ENCODE peak calls at places on chromosomes 6 and 20, in seven cellular contexts. C, L, M, T, X, R and Z are unnamed samples.
A peak's percentile ranks its signal among the peaks of the same experiment; 100 is the strongest.

GRCh38 chr20:3998998-3999397 is 16.4 kb downstream of the RNF24 start:
- DNase-seq in L (no peak), M (no peak), R (no peak), C (no peak), T (no peak), X (no peak), Z (no peak)

GRCh38 chr20:2264118-2264517 is 31.7 kb upstream of the TGM3 start:
- DNase-seq in L (no peak), M (no peak), T (no peak), X (no peak), R (no peak), C (no peak), Z (no peak)

GRCh38 chr6:138486249-138487121 is 12.8 kb downstream of the NHSL1 start:
- DNase-seq in C (no peak), T (no peak), M (no peak), X (no peak), L (no peak), R (peak; percentile 32), Z (no peak)

GRCh38 chr6:35496851-35497570 is at the start of gene TEAD3:
- DNase-seq in L (peak; percentile 93), M (peak; percentile 44), T (peak; percentile 82), R (peak; percentile 31), X (peak; percentile 86), C (peak; percentile 18), Z (no peak)

GRCh38 chr6:137536104-137536773 is 42.0 kb upstream of the OLIG3 start:
- DNase-seq in X (no peak), L (no peak), T (no peak), R (no peak), M (no peak), C (no peak), Z (no peak)

GRCh38 chr6:82251942-82252341 is 4.4 kb upstream of the IBTK start:
- DNase-seq in L (no peak), C (no peak), T (peak; percentile 65), M (no peak), R (peak; percentile 65), X (no peak), Z (peak; percentile 26)

GRCh38 chr20:37282558-37282957 is 6.9 kb upstream of the MANBAL start:
- DNase-seq in L (no peak), C (no peak), R (no peak), T (peak; percentile 94), X (no peak), M (no peak), Z (no peak)

GRCh38 chr6:77368660-77369313 is 94.5 kb downstream of the HTR1B start:
- DNase-seq in L (peak; percentile 61), T (peak; percentile 60), M (no peak), C (no peak), X (peak; percentile 6), R (peak; percentile 47), Z (no peak)

GRCh38 chr6:11065436-11066202 is 21.5 kb upstream of the ELOVL2 start:
- DNase-seq in L (no peak), R (no peak), M (no peak), X (no peak), C (no peak), T (no peak), Z (no peak)

GRCh38 chr6:42301986-42302385 is 84.3 kb upstream of the MRPS10 start:
- DNase-seq in R (no peak), C (no peak), M (no peak), L (no peak), T (no peak), X (no peak), Z (no peak)

GRCh38 chr6:157761331-157761921 is 61.6 kb upstream of the SNX9 start:
- DNase-seq in M (peak; percentile 36), L (no peak), R (no peak), C (no peak), X (no peak), T (peak; percentile 84), Z (no peak)